ENCODE peak calls at places on chromosomes 6 and 20, in eight cellular contexts. M, F, V, Y, W, T, X and C are unnamed samples.

GRCh38 chr6:45717715-45718114 is 297.9 kb downstream of the CLIC5 start:
- DNase-seq in M (no peak), F (no peak), V (no peak), Y (no peak), W (no peak), T (no peak), X (no peak), C (no peak)

GRCh38 chr6:156886409-156886808 is 109.2 kb downstream of the ARID1B start:
- DNase-seq in M (no peak), F (no peak), V (no peak), Y (no peak), W (no peak), T (no peak), X (no peak), C (no peak)

GRCh38 chr6:104143757-104144156 is 716.0 kb downstream of the HACE1 start:
- DNase-seq in M (no peak), F (no peak), V (no peak), Y (no peak), W (no peak), T (no peak), X (no peak), C (no peak)

GRCh38 chr6:18823782-18824386 is 436.7 kb downstream of the RNF144B start:
- DNase-seq in M (no peak), F (peak; percentile 26), V (no peak), Y (no peak), W (peak; percentile 48), T (no peak), X (no peak), C (no peak)

GRCh38 chr6:11366934-11367637 is 134.6 kb upstream of the NEDD9 start:
- DNase-seq in M (no peak), F (peak; percentile 45), V (no peak), Y (no peak), W (no peak), T (no peak), X (no peak), C (no peak)

GRCh38 chr6:97594834-97595233 is 311.8 kb upstream of the MMS22L start:
- DNase-seq in M (no peak), F (peak; percentile 57), V (no peak), Y (no peak), W (no peak), T (no peak), X (peak; percentile 35), C (no peak)

GRCh38 chr20:4449977-4450715 is 271.6 kb upstream of the PRND start:
- DNase-seq in M (no peak), F (peak; percentile 68), V (no peak), Y (no peak), W (no peak), T (no peak), X (no peak), C (no peak)

GRCh38 chr6:151044465-151045441 is 179.3 kb downstream of the MTHFD1L start:
- DNase-seq in M (peak; percentile 71), F (peak; percentile 92), V (no peak), Y (no peak), W (peak; percentile 45), T (no peak), X (no peak), C (peak; percentile 82)

GRCh38 chr6:166598441-166599138 is 12.1 kb upstream of the RAMACL start:
- DNase-seq in M (no peak), F (peak; percentile 87), V (peak; percentile 87), Y (no peak), W (peak; percentile 42), T (no peak), X (peak; percentile 90), C (no peak)